ENCODE peak calls at places on chromosomes 4 and X, in four cellular contexts. One of them, this sample, is unnamed.

GRCh38 chr4:48290146-48290772 is 20.6 kb upstream of the TEC start:
- DNase-seq in mucosa of descending colon: no peak
- DNase-seq in HFF-Myc: no peak
- DNase-seq in GM23338: peak
- DNase-seq in this sample: no peak

GRCh38 chr4:86496094-86497060 is 97.7 kb upstream of the PTPN13 start:
- DNase-seq in mucosa of descending colon: no peak
- DNase-seq in HFF-Myc: no peak
- DNase-seq in GM23338: peak
- DNase-seq in this sample: peak

GRCh38 chrX:129077384-129077783 is 445.9 kb downstream of the SMARCA1 start:
- DNase-seq in mucosa of descending colon: no peak
- DNase-seq in HFF-Myc: no peak
- DNase-seq in GM23338: no peak
- DNase-seq in this sample: no peak

GRCh38 chr4:188145626-188146025 is 6.4 kb downstream of the TRIML1 start:
- DNase-seq in mucosa of descending colon: no peak
- DNase-seq in HFF-Myc: no peak
- DNase-seq in GM23338: no peak
- DNase-seq in this sample: no peak

GRCh38 chr4:188002346-188002745 is 6.8 kb downstream of the ZFP42 start:
- DNase-seq in mucosa of descending colon: no peak
- DNase-seq in HFF-Myc: no peak
- DNase-seq in GM23338: no peak
- DNase-seq in this sample: no peak

GRCh38 chr4:184476660-184477059 is 2.3 kb upstream of the IRF2 start:
- DNase-seq in mucosa of descending colon: no peak
- DNase-seq in HFF-Myc: no peak
- DNase-seq in GM23338: no peak
- DNase-seq in this sample: no peak

GRCh38 chr4:169159614-169160013 is 111.1 kb downstream of the SH3RF1 start:
- DNase-seq in mucosa of descending colon: no peak
- DNase-seq in HFF-Myc: no peak
- DNase-seq in GM23338: no peak
- DNase-seq in this sample: no peak

GRCh38 chr4:94803181-94803580 is 45.4 kb downstream of the BMPR1B start:
- DNase-seq in mucosa of descending colon: no peak
- DNase-seq in HFF-Myc: no peak
- DNase-seq in GM23338: no peak
- DNase-seq in this sample: no peak

GRCh38 chr4:6509587-6509986 is 37.2 kb upstream of the PPP2R2C start:
- DNase-seq in mucosa of descending colon: no peak
- DNase-seq in HFF-Myc: no peak
- DNase-seq in GM23338: no peak
- DNase-seq in this sample: no peak

GRCh38 chr4:109764376-109764775 is 34.5 kb upstream of the PLA2G12A start:
- DNase-seq in mucosa of descending colon: no peak
- DNase-seq in HFF-Myc: no peak
- DNase-seq in GM23338: no peak
- DNase-seq in this sample: no peak

GRCh38 chrX:9737363-9737762 is 28.3 kb downstream of the GPR143 start:
- DNase-seq in mucosa of descending colon: no peak
- DNase-seq in HFF-Myc: no peak
- DNase-seq in GM23338: no peak
- DNase-seq in this sample: no peak

GRCh38 chrX:132031867-132032266 is 8.8 kb downstream of the STK26 start:
- DNase-seq in mucosa of descending colon: no peak
- DNase-seq in HFF-Myc: no peak
- DNase-seq in GM23338: no peak
- DNase-seq in this sample: no peak

GRCh38 chrX:70636218-70636617 is 191.6 kb downstream of the DLG3 start:
- DNase-seq in mucosa of descending colon: no peak
- DNase-seq in HFF-Myc: no peak
- DNase-seq in GM23338: no peak
- DNase-seq in this sample: no peak

DNA sequence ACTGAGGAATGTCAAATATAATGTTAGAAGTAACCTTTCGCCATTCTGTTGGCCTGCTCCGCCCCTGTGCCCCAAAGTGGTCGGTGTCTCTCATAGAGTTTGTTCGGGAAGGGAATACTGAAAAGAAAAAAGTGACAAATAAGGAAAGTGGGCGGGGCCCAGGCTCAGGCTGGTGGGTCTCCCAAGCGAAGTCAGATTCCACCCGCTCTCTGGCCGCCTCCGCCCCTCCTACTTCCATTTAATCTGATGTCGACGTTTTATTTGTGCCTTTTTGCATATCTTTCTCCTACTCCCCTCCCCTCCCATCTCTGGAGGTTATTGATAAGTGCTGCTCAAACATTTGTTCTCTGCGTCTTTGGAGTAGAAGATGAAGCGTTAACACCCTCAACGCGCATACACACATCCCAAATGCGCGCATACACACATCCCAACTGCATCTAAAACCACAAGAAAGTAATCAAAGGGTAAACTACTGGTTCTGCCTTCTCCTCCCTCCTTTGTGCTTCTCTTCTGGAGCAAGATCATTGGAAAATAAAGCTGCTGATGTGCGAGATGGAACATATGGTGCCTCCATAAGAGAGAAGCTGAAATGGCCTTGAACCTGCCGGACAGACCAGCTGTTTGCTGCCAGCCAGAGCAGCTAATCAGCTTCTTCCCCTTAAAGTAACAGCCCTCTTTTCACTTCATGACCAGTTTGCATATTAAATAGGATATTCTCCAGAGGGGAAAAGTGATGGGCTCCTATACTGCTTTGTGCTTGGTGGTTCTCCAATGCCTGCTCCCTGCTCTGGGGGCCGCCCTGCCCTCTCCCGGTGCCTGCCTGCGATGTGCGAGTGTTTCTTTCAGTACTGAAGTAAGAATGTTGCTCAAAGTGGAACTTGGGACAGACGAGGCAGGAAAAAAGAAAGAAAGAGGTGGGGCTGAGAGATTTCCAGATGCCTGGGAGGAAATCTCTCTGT is 3.1 kb downstream of the MAMLD1 start:
- DNase-seq in mucosa of descending colon: no peak
- DNase-seq in HFF-Myc: no peak
- DNase-seq in GM23338: peak
- DNase-seq in this sample: peak
- TF ChIP-seq CTCF in mucosa of descending colon: no peak
- TF ChIP-seq CTCF in HFF-Myc: peak
- TF ChIP-seq CTCF in GM23338: peak
- TF ChIP-seq CTCF in this sample: no peak

DNA sequence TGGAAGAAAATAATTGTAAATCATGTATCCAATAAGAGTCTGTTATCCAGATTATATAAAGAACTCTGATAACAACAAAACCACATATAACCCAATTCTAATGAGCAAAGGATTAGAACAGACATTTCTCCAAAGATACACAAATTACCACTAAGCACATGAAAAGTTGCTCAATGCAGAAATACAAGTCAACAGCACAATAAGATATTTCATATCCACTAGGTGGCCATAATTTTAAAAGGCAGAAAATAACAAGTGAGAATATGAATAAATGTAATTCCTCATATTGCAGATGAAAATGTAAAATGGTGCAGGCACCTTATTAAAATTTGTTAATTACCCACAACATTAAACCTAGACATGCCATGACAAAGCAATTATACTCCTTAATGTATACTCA is 73.9 kb upstream of the ZCCHC13 start:
- DNase-seq in mucosa of descending colon: no peak
- DNase-seq in HFF-Myc: no peak
- DNase-seq in GM23338: no peak
- DNase-seq in this sample: no peak
- TF ChIP-seq CTCF in mucosa of descending colon: no peak
- TF ChIP-seq CTCF in HFF-Myc: no peak
- TF ChIP-seq CTCF in GM23338: no peak
- TF ChIP-seq CTCF in this sample: no peak

GRCh38 chr4:11631416-11631815 is 202.7 kb upstream of the HS3ST1 start:
- DNase-seq in mucosa of descending colon: no peak
- DNase-seq in HFF-Myc: no peak
- DNase-seq in GM23338: no peak
- DNase-seq in this sample: no peak
- TF ChIP-seq CTCF in mucosa of descending colon: no peak
- TF ChIP-seq CTCF in HFF-Myc: no peak
- TF ChIP-seq CTCF in GM23338: no peak
- TF ChIP-seq CTCF in this sample: no peak

GRCh38 chrX:106894392-106894909 is 8.7 kb downstream of the RIPPLY1 start:
- DNase-seq in mucosa of descending colon: no peak
- DNase-seq in HFF-Myc: peak
- DNase-seq in GM23338: peak
- DNase-seq in this sample: peak
- TF ChIP-seq CTCF in mucosa of descending colon: peak
- TF ChIP-seq CTCF in HFF-Myc: peak
- TF ChIP-seq CTCF in GM23338: peak
- TF ChIP-seq CTCF in this sample: peak

GRCh38 chr4:182842991-182843390 is 74.2 kb downstream of the DCTD start:
- DNase-seq in mucosa of descending colon: no peak
- DNase-seq in HFF-Myc: no peak
- DNase-seq in GM23338: no peak
- DNase-seq in this sample: no peak
- TF ChIP-seq CTCF in mucosa of descending colon: no peak
- TF ChIP-seq CTCF in HFF-Myc: no peak
- TF ChIP-seq CTCF in GM23338: no peak
- TF ChIP-seq CTCF in this sample: no peak

DNA sequence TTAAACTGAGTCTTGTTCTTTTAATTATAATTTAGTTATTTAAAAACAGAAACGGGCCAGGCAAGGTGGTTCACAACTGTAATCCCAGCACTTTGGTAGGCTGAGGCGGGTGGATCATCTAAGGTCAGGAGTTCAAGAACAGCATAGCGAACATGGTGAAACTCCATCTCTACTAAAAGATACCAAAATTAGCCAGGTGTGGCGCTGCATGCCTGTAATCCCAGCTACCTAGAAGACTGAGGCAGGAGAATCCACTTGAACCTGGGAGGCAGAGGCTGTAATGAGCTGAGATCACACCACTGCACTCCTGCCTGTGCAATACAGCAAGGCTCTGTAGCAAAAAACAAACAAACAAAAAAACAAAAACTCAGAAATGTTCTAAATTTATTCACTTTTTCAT is 852.9 kb downstream of the TECRL start:
- DNase-seq in mucosa of descending colon: no peak
- DNase-seq in HFF-Myc: no peak
- DNase-seq in GM23338: peak
- DNase-seq in this sample: no peak
- TF ChIP-seq CTCF in mucosa of descending colon: no peak
- TF ChIP-seq CTCF in HFF-Myc: no peak
- TF ChIP-seq CTCF in GM23338: peak
- TF ChIP-seq CTCF in this sample: no peak

GRCh38 chr4:127622923-127623754 is 9.6 kb upstream of the INTU start:
- DNase-seq in mucosa of descending colon: peak
- DNase-seq in HFF-Myc: no peak
- DNase-seq in GM23338: peak
- DNase-seq in this sample: peak
- TF ChIP-seq CTCF in mucosa of descending colon: no peak
- TF ChIP-seq CTCF in HFF-Myc: peak
- TF ChIP-seq CTCF in GM23338: peak
- TF ChIP-seq CTCF in this sample: no peak